ENCODE peak calls at places on chromosomes 4 and X, in eight cellular contexts. One of them, this sample, is unnamed.
A peak's percentile ranks its signal among the peaks of the same experiment; 100 is the strongest.

GRCh38 chr4:176789955-176790354 is 2.8 kb downstream of the VEGFC start:
- DNase-seq in foreskin fibroblast: peak; percentile 86
- DNase-seq in HTR-8/SVneo: peak; percentile 85
- DNase-seq in endodermal cell: no peak
- DNase-seq in iPS-NIHi11: peak; percentile 46
- DNase-seq in upper lobe of left lung: no peak
- DNase-seq in left colon: no peak
- DNase-seq in thoracic aorta: no peak
- DNase-seq in this sample: no peak

GRCh38 chr4:28391877-28392276 is 1531.2 kb downstream of the STIM2 start:
- DNase-seq in foreskin fibroblast: peak; percentile 12
- DNase-seq in thoracic aorta: no peak
- DNase-seq in HTR-8/SVneo: no peak
- DNase-seq in left colon: no peak
- DNase-seq in iPS-NIHi11: no peak
- DNase-seq in endodermal cell: no peak
- DNase-seq in upper lobe of left lung: no peak
- DNase-seq in this sample: no peak

GRCh38 chrX:119646515-119646914 is 40.3 kb upstream of the NKRF start:
- DNase-seq in foreskin fibroblast: no peak
- DNase-seq in HTR-8/SVneo: no peak
- DNase-seq in endodermal cell: no peak
- DNase-seq in thoracic aorta: no peak
- DNase-seq in upper lobe of left lung: no peak
- DNase-seq in left colon: no peak
- DNase-seq in iPS-NIHi11: no peak
- DNase-seq in this sample: no peak

GRCh38 chrX:65871671-65872311 is 168.1 kb downstream of the VSIG4 start:
- DNase-seq in upper lobe of left lung: no peak
- DNase-seq in HTR-8/SVneo: no peak
- DNase-seq in endodermal cell: peak; percentile 84
- DNase-seq in foreskin fibroblast: no peak
- DNase-seq in left colon: peak; percentile 47
- DNase-seq in thoracic aorta: no peak
- DNase-seq in iPS-NIHi11: peak; percentile 62
- DNase-seq in this sample: no peak

GRCh38 chrX:38175140-38175539 is 45.5 kb downstream of the SRPX start:
- DNase-seq in endodermal cell: peak; percentile 75
- DNase-seq in foreskin fibroblast: peak; percentile 16
- DNase-seq in thoracic aorta: no peak
- DNase-seq in left colon: peak; percentile 23
- DNase-seq in HTR-8/SVneo: peak; percentile 19
- DNase-seq in upper lobe of left lung: no peak
- DNase-seq in iPS-NIHi11: peak; percentile 50
- DNase-seq in this sample: no peak

GRCh38 chr4:66489783-66490452 is 819.6 kb upstream of the EPHA5 start:
- DNase-seq in upper lobe of left lung: no peak
- DNase-seq in left colon: no peak
- DNase-seq in thoracic aorta: no peak
- DNase-seq in iPS-NIHi11: no peak
- DNase-seq in endodermal cell: no peak
- DNase-seq in HTR-8/SVneo: peak; percentile 14
- DNase-seq in foreskin fibroblast: no peak
- DNase-seq in this sample: no peak

GRCh38 chrX:53445977-53446376 is 11.8 kb upstream of the HSD17B10 start:
- DNase-seq in iPS-NIHi11: peak; percentile 26
- DNase-seq in thoracic aorta: no peak
- DNase-seq in endodermal cell: peak; percentile 77
- DNase-seq in upper lobe of left lung: no peak
- DNase-seq in HTR-8/SVneo: no peak
- DNase-seq in left colon: peak; percentile 58
- DNase-seq in foreskin fibroblast: peak; percentile 61
- DNase-seq in this sample: no peak

GRCh38 chrX:32745323-32745722 is 466.0 kb downstream of the DMD start:
- DNase-seq in HTR-8/SVneo: no peak
- DNase-seq in endodermal cell: no peak
- DNase-seq in thoracic aorta: no peak
- DNase-seq in left colon: no peak
- DNase-seq in upper lobe of left lung: no peak
- DNase-seq in foreskin fibroblast: no peak
- DNase-seq in iPS-NIHi11: no peak
- DNase-seq in this sample: no peak

GRCh38 chr4:53908661-53909078 is 155.7 kb downstream of the CHIC2 start:
- DNase-seq in left colon: no peak
- DNase-seq in thoracic aorta: no peak
- DNase-seq in iPS-NIHi11: peak; percentile 56
- DNase-seq in endodermal cell: no peak
- DNase-seq in HTR-8/SVneo: peak; percentile 42
- DNase-seq in foreskin fibroblast: peak; percentile 95
- DNase-seq in upper lobe of left lung: no peak
- DNase-seq in this sample: no peak

GRCh38 chr4:94870151-94870550 is 112.4 kb downstream of the BMPR1B start:
- DNase-seq in upper lobe of left lung: no peak
- DNase-seq in iPS-NIHi11: no peak
- DNase-seq in left colon: no peak
- DNase-seq in foreskin fibroblast: no peak
- DNase-seq in endodermal cell: no peak
- DNase-seq in thoracic aorta: no peak
- DNase-seq in HTR-8/SVneo: no peak
- DNase-seq in this sample: no peak

GRCh38 chrX:9765737-9766098 is at the start of gene GPR143:
- DNase-seq in HTR-8/SVneo: no peak
- DNase-seq in iPS-NIHi11: peak; percentile 63
- DNase-seq in endodermal cell: peak; percentile 73
- DNase-seq in upper lobe of left lung: peak; percentile 52
- DNase-seq in thoracic aorta: no peak
- DNase-seq in left colon: no peak
- DNase-seq in foreskin fibroblast: no peak
- DNase-seq in this sample: no peak

GRCh38 chr4:111945014-111945413 is 200.2 kb upstream of the FAM241A start:
- DNase-seq in HTR-8/SVneo: no peak
- DNase-seq in upper lobe of left lung: no peak
- DNase-seq in foreskin fibroblast: peak; percentile 20
- DNase-seq in left colon: no peak
- DNase-seq in endodermal cell: no peak
- DNase-seq in thoracic aorta: no peak
- DNase-seq in iPS-NIHi11: peak; percentile 25
- DNase-seq in this sample: no peak

GRCh38 chr4:139918994-139919393 is 235.0 kb downstream of the MAML3 start:
- DNase-seq in HTR-8/SVneo: no peak
- DNase-seq in foreskin fibroblast: peak; percentile 57
- DNase-seq in thoracic aorta: no peak
- DNase-seq in iPS-NIHi11: no peak
- DNase-seq in left colon: no peak
- DNase-seq in upper lobe of left lung: no peak
- DNase-seq in endodermal cell: no peak
- DNase-seq in this sample: no peak

GRCh38 chrX:55007633-55008032 is 7.5 kb downstream of the APEX2 start:
- DNase-seq in thoracic aorta: no peak
- DNase-seq in iPS-NIHi11: no peak
- DNase-seq in foreskin fibroblast: peak; percentile 70
- DNase-seq in upper lobe of left lung: no peak
- DNase-seq in left colon: peak; percentile 38
- DNase-seq in endodermal cell: no peak
- DNase-seq in HTR-8/SVneo: no peak
- DNase-seq in this sample: no peak

GRCh38 chr4:52957220-52957686 is 95.1 kb downstream of the RASL11B start:
- DNase-seq in iPS-NIHi11: no peak
- DNase-seq in upper lobe of left lung: no peak
- DNase-seq in HTR-8/SVneo: no peak
- DNase-seq in foreskin fibroblast: peak; percentile 70
- DNase-seq in thoracic aorta: no peak
- DNase-seq in left colon: peak; percentile 10
- DNase-seq in endodermal cell: no peak
- DNase-seq in this sample: no peak

GRCh38 chrX:106973433-106974149 is 26.4 kb downstream of the MORC4 start:
- DNase-seq in upper lobe of left lung: no peak
- DNase-seq in foreskin fibroblast: no peak
- DNase-seq in endodermal cell: no peak
- DNase-seq in left colon: no peak
- DNase-seq in HTR-8/SVneo: no peak
- DNase-seq in thoracic aorta: no peak
- DNase-seq in iPS-NIHi11: no peak
- DNase-seq in this sample: no peak

GRCh38 chrX:49840679-49841078 is 11.6 kb downstream of the PAGE4 start:
- DNase-seq in thoracic aorta: no peak
- DNase-seq in endodermal cell: peak; percentile 90
- DNase-seq in upper lobe of left lung: no peak
- DNase-seq in HTR-8/SVneo: peak; percentile 26
- DNase-seq in left colon: peak; percentile 43
- DNase-seq in iPS-NIHi11: peak; percentile 70
- DNase-seq in foreskin fibroblast: peak; percentile 61
- DNase-seq in this sample: no peak

GRCh38 chr4:150098214-150098613 is 20.0 kb downstream of the DCLK2 start:
- DNase-seq in foreskin fibroblast: peak; percentile 61
- DNase-seq in iPS-NIHi11: no peak
- DNase-seq in endodermal cell: no peak
- DNase-seq in upper lobe of left lung: no peak
- DNase-seq in thoracic aorta: no peak
- DNase-seq in HTR-8/SVneo: no peak
- DNase-seq in left colon: no peak
- DNase-seq in this sample: no peak

GRCh38 chrX:124256209-124256608 is 76.3 kb upstream of the TEX13D start:
- DNase-seq in iPS-NIHi11: no peak
- DNase-seq in left colon: no peak
- DNase-seq in upper lobe of left lung: no peak
- DNase-seq in foreskin fibroblast: peak; percentile 64
- DNase-seq in endodermal cell: no peak
- DNase-seq in thoracic aorta: no peak
- DNase-seq in HTR-8/SVneo: no peak
- DNase-seq in this sample: no peak

GRCh38 chrX:141201962-141202361 is 25.0 kb upstream of the LDOC1 start:
- DNase-seq in upper lobe of left lung: no peak
- DNase-seq in HTR-8/SVneo: no peak
- DNase-seq in left colon: no peak
- DNase-seq in foreskin fibroblast: no peak
- DNase-seq in endodermal cell: no peak
- DNase-seq in thoracic aorta: no peak
- DNase-seq in iPS-NIHi11: no peak
- DNase-seq in this sample: no peak

GRCh38 chr4:4427478-4427870 is 40.6 kb downstream of the NSG1 start:
- DNase-seq in iPS-NIHi11: no peak
- DNase-seq in HTR-8/SVneo: no peak
- DNase-seq in endodermal cell: no peak
- DNase-seq in left colon: no peak
- DNase-seq in thoracic aorta: no peak
- DNase-seq in foreskin fibroblast: no peak
- DNase-seq in upper lobe of left lung: no peak
- DNase-seq in this sample: no peak

GRCh38 chr4:140567722-140568121 is 1.0 kb downstream of the UCP1 start:
- DNase-seq in foreskin fibroblast: peak; percentile 22
- DNase-seq in iPS-NIHi11: peak; percentile 51
- DNase-seq in thoracic aorta: no peak
- DNase-seq in endodermal cell: peak; percentile 73
- DNase-seq in left colon: no peak
- DNase-seq in upper lobe of left lung: no peak
- DNase-seq in HTR-8/SVneo: no peak
- DNase-seq in this sample: no peak

GRCh38 chr4:99998062-99998880 is 48.2 kb upstream of the H2AZ1 start:
- DNase-seq in iPS-NIHi11: peak; percentile 17
- DNase-seq in HTR-8/SVneo: no peak
- DNase-seq in foreskin fibroblast: peak; percentile 65
- DNase-seq in left colon: no peak
- DNase-seq in thoracic aorta: no peak
- DNase-seq in endodermal cell: no peak
- DNase-seq in upper lobe of left lung: no peak
- DNase-seq in this sample: no peak

GRCh38 chr4:120801171-120801758 is 121.3 kb downstream of the PRDM5 start:
- DNase-seq in thoracic aorta: peak; percentile 5
- DNase-seq in foreskin fibroblast: peak; percentile 59
- DNase-seq in iPS-NIHi11: no peak
- DNase-seq in endodermal cell: no peak
- DNase-seq in HTR-8/SVneo: peak; percentile 2
- DNase-seq in upper lobe of left lung: no peak
- DNase-seq in left colon: no peak
- DNase-seq in this sample: no peak

GRCh38 chr4:77344001-77344400 is 187.0 kb downstream of the CCNG2 start:
- DNase-seq in foreskin fibroblast: no peak
- DNase-seq in HTR-8/SVneo: no peak
- DNase-seq in thoracic aorta: no peak
- DNase-seq in endodermal cell: no peak
- DNase-seq in left colon: no peak
- DNase-seq in upper lobe of left lung: no peak
- DNase-seq in iPS-NIHi11: no peak
- DNase-seq in this sample: no peak

GRCh38 chr4:18935956-18936355 is 914.4 kb upstream of the LCORL start:
- DNase-seq in thoracic aorta: no peak
- DNase-seq in endodermal cell: peak; percentile 62
- DNase-seq in left colon: no peak
- DNase-seq in HTR-8/SVneo: no peak
- DNase-seq in iPS-NIHi11: peak; percentile 31
- DNase-seq in upper lobe of left lung: no peak
- DNase-seq in foreskin fibroblast: no peak
- DNase-seq in this sample: no peak

GRCh38 chrX:40440841-40441240 is 139.9 kb upstream of the ATP6AP2 start:
- DNase-seq in thoracic aorta: no peak
- DNase-seq in iPS-NIHi11: no peak
- DNase-seq in HTR-8/SVneo: no peak
- DNase-seq in foreskin fibroblast: no peak
- DNase-seq in upper lobe of left lung: no peak
- DNase-seq in endodermal cell: no peak
- DNase-seq in left colon: no peak
- DNase-seq in this sample: no peak

GRCh38 chr4:136088231-136088630 is 1444.1 kb downstream of the PCDH18 start:
- DNase-seq in foreskin fibroblast: peak; percentile 8
- DNase-seq in upper lobe of left lung: no peak
- DNase-seq in iPS-NIHi11: no peak
- DNase-seq in left colon: no peak
- DNase-seq in thoracic aorta: no peak
- DNase-seq in endodermal cell: no peak
- DNase-seq in HTR-8/SVneo: no peak
- DNase-seq in this sample: no peak

GRCh38 chr4:35734381-35735098 is 509.8 kb downstream of the ARAP2 start:
- DNase-seq in foreskin fibroblast: no peak
- DNase-seq in iPS-NIHi11: no peak
- DNase-seq in endodermal cell: no peak
- DNase-seq in HTR-8/SVneo: no peak
- DNase-seq in left colon: no peak
- DNase-seq in upper lobe of left lung: no peak
- DNase-seq in thoracic aorta: no peak
- DNase-seq in this sample: no peak

GRCh38 chr4:41177016-41177415 is 37.3 kb downstream of the APBB2 start:
- DNase-seq in foreskin fibroblast: peak; percentile 87
- DNase-seq in iPS-NIHi11: no peak
- DNase-seq in HTR-8/SVneo: peak; percentile 59
- DNase-seq in upper lobe of left lung: no peak
- DNase-seq in thoracic aorta: no peak
- DNase-seq in endodermal cell: no peak
- DNase-seq in left colon: no peak
- DNase-seq in this sample: no peak

GRCh38 chrX:152842772-152843338 is 12.0 kb downstream of the NSDHL start:
- DNase-seq in endodermal cell: no peak
- DNase-seq in foreskin fibroblast: no peak
- DNase-seq in iPS-NIHi11: no peak
- DNase-seq in upper lobe of left lung: no peak
- DNase-seq in left colon: no peak
- DNase-seq in HTR-8/SVneo: no peak
- DNase-seq in thoracic aorta: no peak
- DNase-seq in this sample: no peak

GRCh38 chr4:84800256-84800655 is 166.2 kb downstream of the WDFY3 start:
- DNase-seq in foreskin fibroblast: peak; percentile 23
- DNase-seq in HTR-8/SVneo: no peak
- DNase-seq in iPS-NIHi11: no peak
- DNase-seq in thoracic aorta: no peak
- DNase-seq in endodermal cell: no peak
- DNase-seq in left colon: no peak
- DNase-seq in upper lobe of left lung: no peak
- DNase-seq in this sample: no peak

GRCh38 chr4:99079625-99080295 is 8.8 kb downstream of the ADH5 start:
- DNase-seq in foreskin fibroblast: no peak
- DNase-seq in upper lobe of left lung: no peak
- DNase-seq in thoracic aorta: no peak
- DNase-seq in endodermal cell: no peak
- DNase-seq in HTR-8/SVneo: no peak
- DNase-seq in left colon: no peak
- DNase-seq in iPS-NIHi11: no peak
- DNase-seq in this sample: no peak

GRCh38 chr4:176924238-176924637 is 131.5 kb upstream of the VEGFC start:
- DNase-seq in foreskin fibroblast: no peak
- DNase-seq in HTR-8/SVneo: no peak
- DNase-seq in left colon: no peak
- DNase-seq in endodermal cell: no peak
- DNase-seq in upper lobe of left lung: no peak
- DNase-seq in thoracic aorta: no peak
- DNase-seq in iPS-NIHi11: no peak
- DNase-seq in this sample: no peak